ENCODE peak calls at places on chromosomes 1 and 21, in five cellular contexts. Q is astrocyte of the cerebellum, B is Panc1, Z is GM12878, I is NCI-H1105 treated with DMSO at 0.1 percent for 48 hours. F is an unnamed sample.
A peak's percentile ranks its signal among the peaks of the same experiment; 100 is the strongest.

GRCh38 chr1:36513676-36514473 is 31.2 kb upstream of the CSF3R start:
- DNase-seq in Z (no peak), B (no peak), I (no peak), Q (no peak), F (no peak)

GRCh38 chr1:113388621-113389355 is 1.5 kb upstream of the MAGI3 start:
- DNase-seq in Z (no peak), Q (no peak), I (no peak), B (no peak), F (no peak)

GRCh38 chr1:2372551-2373490 is 18.5 kb downstream of the MORN1 start:
- DNase-seq in Z (no peak), Q (no peak), I (no peak), B (no peak), F (no peak)

GRCh38 chr1:117985239-117985638 is 55.7 kb downstream of the WDR3 start:
- DNase-seq in Z (no peak), Q (no peak), B (no peak), I (no peak), F (no peak)

GRCh38 chr1:117599822-117600221 is 6.0 kb upstream of the TENT5C start:
- DNase-seq in B (no peak), Z (no peak), Q (no peak), I (no peak), F (no peak)

GRCh38 chr1:51661081-51661518 is 44.2 kb downstream of the OSBPL9 start:
- DNase-seq in I (no peak), Q (peak; percentile 91), Z (no peak), B (peak; percentile 35), F (peak; percentile 68)

GRCh38 chr1:239678181-239678580 is 291.8 kb downstream of the CHRM3 start:
- DNase-seq in Q (no peak), Z (no peak), I (no peak), B (no peak), F (no peak)

GRCh38 chr1:232596666-232597303 is 33.1 kb downstream of the SIPA1L2 start:
- DNase-seq in B (no peak), Q (no peak), I (no peak), Z (no peak), F (no peak)

GRCh38 chr1:213393860-213394259 is 342.8 kb downstream of the RPS6KC1 start:
- DNase-seq in I (no peak), B (no peak), Z (no peak), Q (no peak), F (no peak)

GRCh38 chr1:107276247-107276646 is 135.4 kb downstream of the NTNG1 start:
- DNase-seq in Q (no peak), I (no peak), B (no peak), Z (no peak), F (no peak)

GRCh38 chr1:53643881-53644390 is 95.0 kb downstream of the GLIS1 start:
- DNase-seq in I (no peak), B (no peak), Q (no peak), Z (no peak), F (no peak)

GRCh38 chr21:42580076-42580792 is 66.6 kb downstream of the SLC37A1 start:
- DNase-seq in Q (no peak), I (no peak), Z (no peak), B (no peak), F (no peak)

F was measured in HFF-Myc.